ENCODE peak calls at places on chromosomes 12 and 14, in four cellular contexts. X, G, S and A are unnamed samples.

GRCh38 chr14:99809864-99810854 is 16.9 kb downstream of the EML1 start:
- DNase-seq in G (no peak), X (no peak), S (no peak), A (no peak)

GRCh38 chr12:109631236-109632150 is 57.9 kb downstream of the MVK start:
- DNase-seq in X (no peak), G (no peak), S (no peak), A (no peak)

GRCh38 chr14:102708494-102708893 is 68.8 kb upstream of the TRAF3 start:
- DNase-seq in G (no peak), X (no peak), S (no peak), A (no peak)

GRCh38 chr12:95393191-95393790 is 80.7 kb upstream of the METAP2 start:
- DNase-seq in G (no peak), X (peak), S (no peak), A (no peak)

GRCh38 chr14:69471916-69472315 is 12.6 kb upstream of the PLEKHD1 start:
- DNase-seq in S (no peak), X (no peak), G (no peak), A (no peak)

GRCh38 chr14:93114068-93114710 is 1.5 kb downstream of the ITPK1 start:
- DNase-seq in S (no peak), X (peak), G (no peak), A (peak)

GRCh38 chr14:69500736-69501135 is 16.2 kb downstream of the PLEKHD1 start:
- DNase-seq in S (no peak), G (no peak), X (no peak), A (no peak)

GRCh38 chr14:22502007-22502406 is 87.0 kb downstream of the DAD1 start:
- DNase-seq in S (no peak), G (no peak), X (no peak), A (no peak)

GRCh38 chr14:100170880-100171279 is 11.4 kb upstream of the DEGS2 start:
- DNase-seq in X (no peak), S (no peak), G (no peak), A (no peak)

GRCh38 chr12:131091413-131091975 is 137.8 kb downstream of the ADGRD1 start:
- DNase-seq in S (no peak), X (no peak), G (no peak), A (no peak)

GRCh38 chr12:31749024-31749704 is 20.3 kb upstream of the AMN1 start:
- DNase-seq in G (peak), X (peak), S (peak), A (no peak)

GRCh38 chr12:53102883-53103807 is at the start of gene SOAT2:
- DNase-seq in S (peak), X (no peak), G (no peak), A (no peak)

GRCh38 chr12:108832730-108833354 is 24.5 kb downstream of the SSH1 start:
- DNase-seq in G (peak), X (no peak), S (no peak), A (no peak)

GRCh38 chr14:83197271-83197670 is 1663.6 kb upstream of the SEL1L start:
- DNase-seq in G (no peak), S (no peak), X (no peak), A (no peak)

GRCh38 chr14:96143906-96144305 is 60.7 kb upstream of the BDKRB2 start:
- DNase-seq in X (no peak), S (no peak), G (peak), A (no peak)

GRCh38 chr14:105340821-105341408 is 26.4 kb downstream of the PACS2 start:
- DNase-seq in G (peak), X (no peak), S (peak), A (no peak)

GRCh38 chr12:111193977-111194702 is 174.8 kb downstream of the PHETA1 start:
- DNase-seq in X (no peak), G (no peak), S (no peak), A (no peak)

GRCh38 chr12:92056290-92056689 is 89.4 kb downstream of the BTG1 start:
- DNase-seq in X (no peak), S (no peak), G (no peak), A (no peak)

GRCh38 chr12:124756730-124757129 is 106.9 kb downstream of the SCARB1 start:
- DNase-seq in S (no peak), G (no peak), X (no peak), A (no peak)

GRCh38 chr14:35355981-35356839 is 48.3 kb downstream of the NFKBIA start:
- DNase-seq in X (no peak), G (peak), S (no peak), A (no peak)

GRCh38 chr14:96177766-96178377 is 26.8 kb upstream of the BDKRB2 start:
- DNase-seq in S (no peak), X (no peak), G (no peak), A (no peak)

GRCh38 chr12:39300799-39301198 is 142.1 kb downstream of the KIF21A start:
- DNase-seq in S (no peak), G (peak), X (no peak), A (no peak)

DNA sequence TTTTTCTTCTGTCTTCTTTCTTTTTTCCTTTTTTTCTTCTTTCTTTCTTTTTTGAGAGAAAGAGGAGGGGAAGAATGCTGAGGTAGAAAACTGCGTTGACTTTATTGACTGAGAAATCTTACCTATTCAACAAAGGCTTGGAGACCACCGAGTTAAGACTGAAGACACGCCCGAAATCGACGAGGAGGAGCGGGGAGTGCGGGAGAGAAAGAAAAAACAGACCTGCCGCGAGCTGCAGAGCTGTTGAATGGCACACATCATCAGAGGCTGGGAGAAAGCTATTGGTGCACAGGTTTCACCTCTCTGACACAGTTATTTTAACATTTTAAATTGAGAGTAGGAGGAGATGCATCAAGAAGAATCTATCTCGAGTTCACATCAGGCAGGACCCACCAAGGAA is 5.1 kb downstream of the ASCL1 start:
- DNase-seq in G (no peak), S (no peak), X (no peak), A (peak)
- TF ChIP-seq EZH2 in G (no peak), S (no peak), X (peak), A (no peak)

GRCh38 chr14:36505193-36505815 is 14.7 kb downstream of the NKX2-1 start:
- DNase-seq in G (no peak), S (no peak), X (peak), A (peak)
- TF ChIP-seq EZH2 in G (peak), S (no peak), X (peak), A (peak)

GRCh38 chr12:51814311-51815088 is 34.0 kb downstream of the FIGNL2 start:
- DNase-seq in G (peak), X (peak), S (peak), A (peak)
- TF ChIP-seq EZH2 in G (no peak), X (no peak), S (no peak), A (peak)

DNA sequence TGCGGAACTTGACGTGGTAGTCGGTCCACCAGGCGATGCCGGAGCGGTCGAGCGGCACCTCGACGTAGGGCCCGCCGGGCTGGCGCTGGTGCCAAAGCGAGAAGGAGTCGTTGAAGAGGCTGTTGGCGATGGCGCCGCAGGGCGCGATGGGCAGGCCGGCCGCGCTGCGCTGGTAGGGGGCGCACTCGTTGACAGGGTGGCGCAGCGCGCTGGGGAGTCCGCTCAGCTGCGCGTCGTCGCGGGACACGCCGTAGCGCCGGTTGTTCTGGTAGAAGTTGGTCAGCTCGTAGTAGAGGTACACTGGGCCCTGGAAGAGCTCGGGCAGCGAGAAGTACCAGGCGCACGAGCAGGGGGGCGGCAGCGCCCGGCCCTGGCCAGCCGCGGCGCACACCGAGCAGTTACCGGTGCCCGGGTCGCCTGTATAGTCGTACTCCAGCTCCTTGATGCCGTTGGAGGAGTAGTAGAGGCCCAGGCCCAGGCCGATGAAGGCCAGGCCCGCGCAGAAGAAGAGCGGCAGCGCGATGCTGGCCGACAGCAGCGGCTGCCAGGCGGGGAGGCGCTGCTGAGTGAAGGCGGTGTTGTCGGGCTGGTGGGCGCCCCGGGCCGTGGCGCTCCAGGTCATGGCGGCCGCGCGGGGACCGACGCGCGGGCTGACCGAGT is 482 bp downstream of the TMEM30B start:
- DNase-seq in S (no peak), G (peak), X (peak), A (peak)
- TF ChIP-seq EZH2 in S (no peak), G (peak), X (peak), A (no peak)

DNA sequence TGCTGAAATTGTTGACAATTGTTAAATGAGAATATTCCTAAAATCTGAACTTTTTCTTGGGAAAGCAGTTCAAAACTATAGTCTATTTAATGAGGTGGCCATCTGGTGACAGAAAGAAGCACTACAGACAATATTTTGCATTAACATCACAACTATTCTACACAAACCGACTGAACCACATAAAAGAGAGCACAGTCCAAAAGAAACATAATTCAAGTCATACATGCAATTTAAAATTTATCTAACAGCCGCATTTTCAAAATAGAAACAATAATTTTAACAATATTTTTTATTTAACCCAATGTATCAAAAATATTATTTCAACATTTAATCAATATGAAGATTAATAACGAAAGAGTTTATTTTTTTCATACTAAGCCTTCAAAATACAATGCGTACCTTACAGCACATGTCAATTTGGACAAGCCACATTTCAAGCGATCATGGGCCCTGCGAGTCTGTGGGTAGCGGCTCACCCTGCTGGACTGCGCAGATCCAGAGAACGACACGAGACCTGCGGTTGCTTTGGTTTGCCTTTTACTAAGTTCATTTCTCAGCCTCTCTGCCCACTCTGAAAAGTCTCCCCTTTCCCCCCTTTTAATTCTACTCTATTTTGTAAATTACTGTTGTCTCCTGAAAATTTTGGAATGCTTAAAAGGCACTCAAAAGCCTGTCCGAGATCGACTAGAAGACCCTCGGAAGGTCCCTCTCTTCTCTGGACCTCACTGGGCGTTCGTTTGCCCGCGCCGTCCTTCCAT is 941 bp upstream of the LRRC9 start:
- DNase-seq in G (peak), X (peak), S (no peak), A (peak)
- TF ChIP-seq EZH2 in G (no peak), X (no peak), S (no peak), A (no peak)

DNA sequence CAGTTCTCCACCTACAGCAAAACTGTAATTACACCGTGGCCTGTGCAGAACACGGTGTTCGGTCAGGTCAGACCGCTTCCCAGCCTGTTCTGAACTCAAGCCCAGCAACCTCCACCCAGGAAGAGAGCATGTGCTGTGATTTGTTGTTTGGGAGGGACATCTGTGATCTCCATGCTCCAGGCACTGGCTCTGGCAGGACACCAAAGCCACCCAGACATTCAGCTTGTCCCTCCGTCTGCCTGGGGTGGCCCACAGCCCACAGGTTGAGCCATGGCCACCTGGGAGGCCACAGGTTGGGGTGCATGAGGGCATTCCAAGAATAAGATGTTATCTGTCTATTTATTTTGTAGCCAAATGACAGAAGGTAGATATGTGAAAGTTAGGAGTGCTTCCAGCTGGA is 1091.1 kb downstream of the VRK1 start:
- DNase-seq in X (no peak), G (no peak), S (no peak), A (no peak)
- TF ChIP-seq EZH2 in X (no peak), G (no peak), S (no peak), A (no peak)

GRCh38 chr12:120719072-120719471 is 6.6 kb upstream of the ACADS start:
- DNase-seq in X (no peak), S (no peak), G (no peak), A (no peak)
- TF ChIP-seq EZH2 in X (no peak), S (no peak), G (no peak), A (no peak)

GRCh38 chr14:64878775-64879634 is 702 bp downstream of the SPTB start:
- DNase-seq in S (no peak), X (peak), G (no peak), A (peak)
- TF ChIP-seq EZH2 in S (no peak), X (no peak), G (peak), A (peak)

GRCh38 chr14:77027538-77028383 is 747 bp downstream of the IRF2BPL start:
- DNase-seq in S (peak), G (peak), X (peak), A (peak)

GRCh38 chr14:77024171-77024627 is 4.3 kb downstream of the IRF2BPL start:
- DNase-seq in X (peak), G (peak), S (peak), A (peak)

GRCh38 chr14:77026930-77027537 is 1.5 kb downstream of the IRF2BPL start:
- DNase-seq in S (peak), G (no peak), X (peak), A (peak)

GRCh38 chr14:77025744-77026165 is 2.8 kb downstream of the IRF2BPL start:
- DNase-seq in S (no peak), X (peak), G (no peak), A (peak)

GRCh38 chr14:77026166-77026929 is 2.2 kb downstream of the IRF2BPL start:
- DNase-seq in S (no peak), X (peak), G (peak), A (peak)
- TF ChIP-seq EZH2 in S (no peak), X (no peak), G (no peak), A (peak)

GRCh38 chr12:82867782-82868505 is 181.2 kb downstream of the TMTC2 start:
- DNase-seq in S (no peak), X (peak), G (no peak), A (peak)
- TF ChIP-seq EZH2 in S (no peak), X (no peak), G (no peak), A (no peak)